ENCODE peak calls at places on chromosomes 3 and 15, in seven cellular contexts. One of them, this sample, is unnamed.

GRCh38 chr15:29889545-29890329 is 67.5 kb upstream of the TJP1 start:
- DNase-seq in GDM1: no peak
- DNase-seq in mesenteric fat pad: no peak
- DNase-seq in pancreas: no peak
- DNase-seq in colonic mucosa: no peak
- DNase-seq in foreskin fibroblast: peak; percentile 32
- DNase-seq in non-pigmented ciliary epithelial cell: no peak
- DNase-seq in this sample: no peak

GRCh38 chr3:125154800-125155269 is 57.7 kb downstream of the SLC12A8 start:
- DNase-seq in foreskin fibroblast: no peak
- DNase-seq in mesenteric fat pad: no peak
- DNase-seq in pancreas: no peak
- DNase-seq in colonic mucosa: peak; percentile 19
- DNase-seq in GDM1: no peak
- DNase-seq in non-pigmented ciliary epithelial cell: no peak
- DNase-seq in this sample: no peak

GRCh38 chr15:70023769-70024491 is 73.8 kb downstream of the TLE3 start:
- DNase-seq in mesenteric fat pad: no peak
- DNase-seq in foreskin fibroblast: peak; percentile 65
- DNase-seq in colonic mucosa: no peak
- DNase-seq in pancreas: no peak
- DNase-seq in GDM1: no peak
- DNase-seq in non-pigmented ciliary epithelial cell: peak; percentile 9
- DNase-seq in this sample: no peak

GRCh38 chr3:36318584-36319200 is 61.6 kb upstream of the STAC start:
- DNase-seq in non-pigmented ciliary epithelial cell: no peak
- DNase-seq in colonic mucosa: no peak
- DNase-seq in GDM1: no peak
- DNase-seq in pancreas: no peak
- DNase-seq in mesenteric fat pad: no peak
- DNase-seq in foreskin fibroblast: no peak
- DNase-seq in this sample: no peak

GRCh38 chr3:5219216-5219615 is 31.7 kb downstream of the EDEM1 start:
- DNase-seq in pancreas: no peak
- DNase-seq in non-pigmented ciliary epithelial cell: no peak
- DNase-seq in mesenteric fat pad: no peak
- DNase-seq in colonic mucosa: no peak
- DNase-seq in foreskin fibroblast: no peak
- DNase-seq in GDM1: no peak
- DNase-seq in this sample: no peak

GRCh38 chr15:43519207-43519606 is 1.8 kb downstream of the MAP1A start:
- DNase-seq in mesenteric fat pad: peak; percentile 59
- DNase-seq in non-pigmented ciliary epithelial cell: no peak
- DNase-seq in GDM1: no peak
- DNase-seq in colonic mucosa: no peak
- DNase-seq in pancreas: no peak
- DNase-seq in foreskin fibroblast: no peak
- DNase-seq in this sample: no peak

GRCh38 chr15:85788796-85789495 is 5.8 kb downstream of the KLHL25 start:
- DNase-seq in GDM1: no peak
- DNase-seq in mesenteric fat pad: no peak
- DNase-seq in foreskin fibroblast: no peak
- DNase-seq in colonic mucosa: peak; percentile 80
- DNase-seq in pancreas: peak; percentile 74
- DNase-seq in non-pigmented ciliary epithelial cell: no peak
- DNase-seq in this sample: peak; percentile 75

GRCh38 chr15:74809951-74810350 is 2.7 kb upstream of the LMAN1L start:
- DNase-seq in mesenteric fat pad: no peak
- DNase-seq in GDM1: no peak
- DNase-seq in pancreas: no peak
- DNase-seq in colonic mucosa: no peak
- DNase-seq in foreskin fibroblast: peak; percentile 60
- DNase-seq in non-pigmented ciliary epithelial cell: no peak
- DNase-seq in this sample: no peak

GRCh38 chr3:11091088-11091590 is 63.2 kb upstream of the HRH1 start:
- DNase-seq in mesenteric fat pad: no peak
- DNase-seq in foreskin fibroblast: no peak
- DNase-seq in GDM1: no peak
- DNase-seq in non-pigmented ciliary epithelial cell: no peak
- DNase-seq in pancreas: no peak
- DNase-seq in colonic mucosa: no peak
- DNase-seq in this sample: no peak

GRCh38 chr3:135989247-135989646 is 23.7 kb downstream of the PPP2R3A start:
- DNase-seq in colonic mucosa: no peak
- DNase-seq in GDM1: no peak
- DNase-seq in pancreas: no peak
- DNase-seq in mesenteric fat pad: no peak
- DNase-seq in non-pigmented ciliary epithelial cell: no peak
- DNase-seq in foreskin fibroblast: peak; percentile 70
- DNase-seq in this sample: no peak

GRCh38 chr15:89937365-89938355 is 24.9 kb upstream of the ARPIN start:
- DNase-seq in pancreas: no peak
- DNase-seq in GDM1: peak; percentile 83
- DNase-seq in foreskin fibroblast: no peak
- DNase-seq in non-pigmented ciliary epithelial cell: no peak
- DNase-seq in colonic mucosa: no peak
- DNase-seq in mesenteric fat pad: no peak
- DNase-seq in this sample: no peak

GRCh38 chr15:69304176-69304533 is 5.4 kb downstream of the PAQR5 start:
- DNase-seq in GDM1: no peak
- DNase-seq in non-pigmented ciliary epithelial cell: peak; percentile 55
- DNase-seq in foreskin fibroblast: peak; percentile 94
- DNase-seq in mesenteric fat pad: no peak
- DNase-seq in pancreas: no peak
- DNase-seq in colonic mucosa: no peak
- DNase-seq in this sample: peak; percentile 27

GRCh38 chr3:104281713-104282112 is 1085.0 kb upstream of the ALCAM start:
- DNase-seq in GDM1: no peak
- DNase-seq in foreskin fibroblast: no peak
- DNase-seq in mesenteric fat pad: no peak
- DNase-seq in non-pigmented ciliary epithelial cell: no peak
- DNase-seq in colonic mucosa: no peak
- DNase-seq in pancreas: no peak
- DNase-seq in this sample: no peak

GRCh38 chr3:165336786-165337185 is 140.6 kb upstream of the SLITRK3 start:
- DNase-seq in mesenteric fat pad: no peak
- DNase-seq in pancreas: no peak
- DNase-seq in foreskin fibroblast: no peak
- DNase-seq in non-pigmented ciliary epithelial cell: peak; percentile 9
- DNase-seq in GDM1: no peak
- DNase-seq in colonic mucosa: no peak
- DNase-seq in this sample: no peak

GRCh38 chr15:75202251-75203016 is 752 bp downstream of the C15orf39 start:
- DNase-seq in foreskin fibroblast: peak; percentile 93
- DNase-seq in colonic mucosa: peak; percentile 83
- DNase-seq in pancreas: peak; percentile 94
- DNase-seq in non-pigmented ciliary epithelial cell: no peak
- DNase-seq in mesenteric fat pad: peak; percentile 94
- DNase-seq in GDM1: no peak
- DNase-seq in this sample: peak; percentile 90

GRCh38 chr3:130894130-130894872 is 417 bp downstream of the ATP2C1 start:
- DNase-seq in colonic mucosa: peak; percentile 56
- DNase-seq in non-pigmented ciliary epithelial cell: no peak
- DNase-seq in mesenteric fat pad: no peak
- DNase-seq in pancreas: peak; percentile 81
- DNase-seq in foreskin fibroblast: peak; percentile 49
- DNase-seq in GDM1: no peak
- DNase-seq in this sample: peak; percentile 74

GRCh38 chr3:41111011-41111410 is 88.3 kb upstream of the CTNNB1 start:
- DNase-seq in foreskin fibroblast: no peak
- DNase-seq in non-pigmented ciliary epithelial cell: no peak
- DNase-seq in pancreas: no peak
- DNase-seq in mesenteric fat pad: no peak
- DNase-seq in GDM1: no peak
- DNase-seq in colonic mucosa: no peak
- DNase-seq in this sample: no peak

GRCh38 chr15:90266485-90266884 is 1.0 kb downstream of the NGRN start:
- DNase-seq in GDM1: no peak
- DNase-seq in colonic mucosa: peak; percentile 60
- DNase-seq in mesenteric fat pad: no peak
- DNase-seq in pancreas: no peak
- DNase-seq in foreskin fibroblast: peak; percentile 56
- DNase-seq in non-pigmented ciliary epithelial cell: no peak
- DNase-seq in this sample: peak; percentile 53

GRCh38 chr15:82979726-82980125 is 6.3 kb upstream of the RAMAC start:
- DNase-seq in non-pigmented ciliary epithelial cell: no peak
- DNase-seq in mesenteric fat pad: no peak
- DNase-seq in colonic mucosa: no peak
- DNase-seq in pancreas: no peak
- DNase-seq in GDM1: no peak
- DNase-seq in foreskin fibroblast: no peak
- DNase-seq in this sample: no peak

GRCh38 chr3:45988804-45989203 is 6.8 kb downstream of the FYCO1 start:
- DNase-seq in colonic mucosa: no peak
- DNase-seq in pancreas: no peak
- DNase-seq in GDM1: no peak
- DNase-seq in non-pigmented ciliary epithelial cell: no peak
- DNase-seq in foreskin fibroblast: peak; percentile 87
- DNase-seq in mesenteric fat pad: no peak
- DNase-seq in this sample: no peak

GRCh38 chr3:53804697-53805462 is 41.3 kb downstream of the CHDH start:
- DNase-seq in foreskin fibroblast: peak; percentile 88
- DNase-seq in GDM1: no peak
- DNase-seq in mesenteric fat pad: peak; percentile 72
- DNase-seq in colonic mucosa: no peak
- DNase-seq in pancreas: no peak
- DNase-seq in non-pigmented ciliary epithelial cell: peak; percentile 23
- DNase-seq in this sample: no peak

GRCh38 chr15:41904487-41905359 is 10.9 kb upstream of the SPTBN5 start:
- DNase-seq in non-pigmented ciliary epithelial cell: no peak
- DNase-seq in foreskin fibroblast: peak; percentile 82
- DNase-seq in GDM1: peak; percentile 55
- DNase-seq in colonic mucosa: peak; percentile 57
- DNase-seq in mesenteric fat pad: no peak
- DNase-seq in pancreas: no peak
- DNase-seq in this sample: peak; percentile 78

GRCh38 chr15:29944925-29945324 is 122.7 kb upstream of the TJP1 start:
- DNase-seq in colonic mucosa: no peak
- DNase-seq in foreskin fibroblast: peak; percentile 30
- DNase-seq in pancreas: no peak
- DNase-seq in mesenteric fat pad: no peak
- DNase-seq in GDM1: no peak
- DNase-seq in non-pigmented ciliary epithelial cell: no peak
- DNase-seq in this sample: no peak

GRCh38 chr3:188049890-188050530 is 103.9 kb upstream of the LPP start:
- DNase-seq in pancreas: no peak
- DNase-seq in non-pigmented ciliary epithelial cell: no peak
- DNase-seq in foreskin fibroblast: no peak
- DNase-seq in mesenteric fat pad: no peak
- DNase-seq in colonic mucosa: no peak
- DNase-seq in GDM1: peak; percentile 29
- DNase-seq in this sample: no peak

GRCh38 chr3:181713673-181714270 is 2.0 kb downstream of the SOX2 start:
- DNase-seq in pancreas: no peak
- DNase-seq in colonic mucosa: no peak
- DNase-seq in foreskin fibroblast: no peak
- DNase-seq in non-pigmented ciliary epithelial cell: no peak
- DNase-seq in mesenteric fat pad: no peak
- DNase-seq in GDM1: no peak
- DNase-seq in this sample: no peak

GRCh38 chr3:147380996-147381376 is 25.4 kb downstream of the ZIC4 start:
- DNase-seq in foreskin fibroblast: no peak
- DNase-seq in colonic mucosa: no peak
- DNase-seq in non-pigmented ciliary epithelial cell: no peak
- DNase-seq in pancreas: no peak
- DNase-seq in GDM1: no peak
- DNase-seq in mesenteric fat pad: no peak
- DNase-seq in this sample: no peak

GRCh38 chr3:137759505-137759904 is 4.6 kb upstream of the SOX14 start:
- DNase-seq in pancreas: no peak
- DNase-seq in mesenteric fat pad: no peak
- DNase-seq in GDM1: no peak
- DNase-seq in colonic mucosa: no peak
- DNase-seq in foreskin fibroblast: no peak
- DNase-seq in non-pigmented ciliary epithelial cell: no peak
- DNase-seq in this sample: no peak

GRCh38 chr3:184448321-184449160 is 68.7 kb downstream of the CHRD start:
- DNase-seq in non-pigmented ciliary epithelial cell: peak; percentile 88
- DNase-seq in foreskin fibroblast: peak; percentile 75
- DNase-seq in mesenteric fat pad: no peak
- DNase-seq in GDM1: no peak
- DNase-seq in pancreas: no peak
- DNase-seq in colonic mucosa: no peak
- DNase-seq in this sample: no peak

This sample was measured in mucosa of descending colon.